ENCODE peak calls at places on chromosome 1, in six cellular contexts. N, W, R, U, O and M are unnamed samples.

GRCh38 chr1:246078126-246078887 is 428.8 kb downstream of the SMYD3 start:
- DNase-seq in O (no peak), N (no peak), R (no peak), U (no peak), W (no peak), M (no peak)

GRCh38 chr1:89611721-89612120 is 21.2 kb upstream of the LRRC8C start:
- DNase-seq in W (no peak), R (no peak), O (no peak), U (no peak), N (no peak), M (no peak)

GRCh38 chr1:22208973-22209378 is 66.1 kb upstream of the WNT4 start:
- DNase-seq in U (no peak), W (no peak), O (no peak), R (no peak), N (no peak), M (no peak)

GRCh38 chr1:100606438-100606837 is 68.5 kb downstream of the GPR88 start:
- DNase-seq in U (peak), N (peak), R (no peak), W (no peak), O (peak), M (no peak)

GRCh38 chr1:34178072-34178471 is 1.4 kb downstream of the C1orf94 start:
- DNase-seq in N (no peak), R (no peak), O (no peak), U (no peak), W (no peak), M (no peak)

GRCh38 chr1:26959722-26960624 is at the start of gene KDF1:
- DNase-seq in O (no peak), W (no peak), R (peak), U (peak), N (no peak), M (no peak)

GRCh38 chr1:157969693-157970485 is 23.6 kb upstream of the KIRREL1 start:
- DNase-seq in O (peak), U (peak), N (peak), W (no peak), R (no peak), M (no peak)

GRCh38 chr1:69662321-69662720 is 94.6 kb downstream of the LRRC7 start:
- DNase-seq in U (no peak), N (no peak), O (no peak), W (no peak), R (no peak), M (no peak)

GRCh38 chr1:201171063-201172036 is 17.1 kb upstream of the TMEM9 start:
- DNase-seq in R (no peak), W (no peak), O (peak), U (peak), N (peak), M (no peak)

GRCh38 chr1:52368383-52369172 is 2.6 kb upstream of the CC2D1B start:
- DNase-seq in N (peak), W (no peak), U (peak), R (no peak), O (peak), M (no peak)

DNA sequence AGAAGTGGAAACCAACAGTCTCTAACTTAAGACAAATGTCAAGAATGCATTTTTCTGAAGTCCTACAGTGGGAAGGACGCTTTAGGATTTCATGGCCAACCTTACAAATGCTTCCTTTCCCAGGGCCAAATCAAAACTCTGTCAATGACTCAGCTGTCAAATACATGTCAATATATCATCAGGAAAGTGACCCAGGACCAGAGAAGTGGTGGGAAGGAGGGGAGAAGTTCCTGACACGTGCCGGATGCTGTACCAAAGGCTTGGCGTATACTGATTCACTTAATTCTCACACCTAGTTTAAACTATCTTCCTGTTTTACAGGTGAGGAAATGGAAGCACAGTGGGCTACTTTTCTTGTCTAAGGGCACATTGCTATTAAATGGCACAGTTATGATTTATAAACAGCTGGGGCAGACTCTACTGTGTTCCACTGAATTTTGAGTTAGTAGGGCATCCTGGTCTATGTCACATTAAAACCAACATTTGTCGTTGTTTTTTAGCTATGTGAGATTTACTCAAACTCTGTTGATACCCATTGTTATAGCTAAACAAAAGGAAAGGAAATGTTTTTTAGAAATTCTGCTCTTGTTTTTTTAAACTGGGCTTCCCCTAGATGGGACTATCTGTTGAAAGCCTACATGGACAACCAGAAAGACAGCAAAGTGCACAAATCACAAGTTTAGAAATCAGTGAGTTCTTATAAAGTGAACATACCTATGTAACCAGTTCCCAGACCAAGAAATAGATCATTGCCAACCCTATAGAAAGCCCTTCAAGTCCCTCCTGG is 208.2 kb upstream of the SGIP1 start:
- DNase-seq in R (no peak), N (no peak), W (no peak), U (no peak), O (no peak), M (no peak)
- H3K27ac ChIP-seq in R (no peak), N (no peak), W (no peak), U (no peak), O (no peak), M (no peak)

DNA sequence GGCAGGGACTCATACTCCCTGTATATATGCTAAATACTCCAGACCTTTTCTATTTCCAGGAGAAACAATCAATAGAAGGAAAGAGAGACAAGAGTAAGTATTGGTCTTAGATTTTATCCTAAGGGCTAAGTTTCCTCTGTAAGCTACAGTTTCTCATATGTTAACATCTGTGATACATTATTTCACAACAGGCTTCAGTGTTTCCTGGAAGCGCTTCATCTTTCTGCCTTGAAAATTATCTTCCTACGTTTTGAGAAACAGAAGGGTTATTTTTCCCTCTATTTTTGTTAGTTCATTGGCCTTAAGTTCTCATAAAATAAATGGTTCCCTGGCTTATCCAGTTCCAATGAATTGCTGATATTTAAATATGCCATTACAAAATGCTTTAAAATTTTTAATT is 15.6 kb downstream of the FMO1 start:
- DNase-seq in O (no peak), R (no peak), N (no peak), W (no peak), U (no peak), M (no peak)
- H3K27ac ChIP-seq in O (peak), R (peak), N (no peak), W (no peak), U (no peak), M (no peak)

DNA sequence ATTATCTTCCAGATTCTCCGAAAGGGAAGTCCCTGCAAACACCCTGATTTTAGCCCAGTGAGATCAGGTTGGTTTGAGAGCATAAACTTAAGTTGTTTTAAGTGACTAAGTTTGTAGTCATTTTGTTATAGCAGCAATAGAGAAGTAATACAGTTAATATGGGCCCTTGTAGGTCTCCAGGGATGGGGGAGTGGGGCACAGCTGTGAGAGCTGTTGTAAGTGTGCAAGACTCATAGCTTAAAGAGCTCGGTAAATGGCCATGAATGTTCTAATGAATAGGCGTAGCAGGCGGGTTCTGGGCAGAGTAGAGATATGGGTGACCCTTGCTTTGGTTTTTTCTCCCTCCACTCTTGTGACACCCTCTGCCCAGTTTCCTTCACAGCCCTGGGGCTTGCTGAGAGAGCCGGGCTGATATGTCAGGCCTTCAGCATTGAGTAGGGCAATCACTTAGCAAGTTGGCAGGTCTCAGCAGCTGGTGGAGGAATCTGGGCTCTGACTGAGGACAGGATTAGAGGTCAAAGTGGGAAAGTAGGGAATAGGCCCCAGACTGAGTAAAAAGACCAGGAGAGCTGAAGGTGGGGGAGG is 16.0 kb upstream of the ID3 start:
- DNase-seq in R (no peak), N (no peak), O (no peak), U (no peak), W (no peak), M (no peak)
- H3K27ac ChIP-seq in R (peak), N (no peak), O (peak), U (peak), W (no peak), M (no peak)

DNA sequence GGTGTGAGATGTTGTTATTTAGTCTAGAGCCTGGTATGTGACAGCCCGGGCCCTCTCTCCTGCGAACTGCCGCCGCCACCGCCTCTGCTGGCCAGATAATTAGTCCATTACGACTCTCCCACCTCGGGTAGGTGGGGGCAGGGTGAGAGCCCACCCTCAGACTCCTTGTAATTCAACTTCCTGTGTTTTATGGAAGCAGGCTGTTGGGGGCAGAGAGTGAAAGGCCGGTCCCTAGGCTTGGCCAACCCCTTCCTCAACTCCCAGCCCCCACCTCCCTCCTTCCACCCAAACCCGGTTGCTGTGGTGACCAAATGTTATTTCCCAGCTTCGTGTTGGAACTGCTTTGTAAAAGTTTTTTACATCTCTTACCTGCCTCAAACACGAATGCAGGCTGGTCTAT is 119.1 kb downstream of the RNF220 start:
- DNase-seq in U (no peak), O (no peak), W (no peak), R (no peak), N (no peak), M (no peak)
- H3K27ac ChIP-seq in U (no peak), O (no peak), W (no peak), R (no peak), N (no peak), M (peak)

DNA sequence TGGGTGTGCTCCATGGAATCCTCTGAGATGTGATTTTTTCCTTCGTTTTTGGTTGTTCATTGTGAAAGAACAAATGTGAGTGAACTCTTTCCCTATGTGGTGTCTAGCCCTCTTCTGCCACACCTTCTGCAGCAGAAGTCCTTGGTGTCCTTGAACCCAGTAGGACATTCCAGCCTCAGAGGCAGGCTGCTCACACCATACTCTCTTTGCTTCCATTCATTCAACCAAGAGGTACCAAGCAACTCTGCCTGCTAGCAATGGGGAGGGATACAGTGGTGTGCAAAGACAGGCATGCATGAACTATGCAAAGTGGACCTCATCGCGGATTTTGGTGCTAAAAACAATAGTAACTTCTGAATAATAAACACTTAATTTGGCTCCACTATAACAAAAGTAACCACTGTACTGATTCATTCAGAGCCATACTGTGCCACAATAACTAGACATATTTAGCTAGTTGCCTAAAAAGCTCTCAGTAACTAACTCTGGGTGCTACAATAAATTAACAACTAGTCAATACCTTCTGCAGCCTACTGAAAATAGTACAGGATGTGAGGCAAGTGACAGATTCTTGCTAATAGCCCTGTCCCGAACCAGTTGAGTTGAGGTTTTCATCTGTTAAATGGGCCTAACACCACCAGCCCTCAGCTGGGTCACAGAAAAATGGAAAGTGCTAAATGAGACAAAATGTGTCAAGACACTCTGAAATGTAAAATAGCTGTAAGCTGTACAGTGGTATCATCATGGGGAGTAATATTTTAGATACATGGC is 155.4 kb downstream of the SLC45A1 start:
- DNase-seq in R (no peak), O (no peak), U (no peak), N (no peak), W (no peak), M (no peak)
- H3K27ac ChIP-seq in R (no peak), O (no peak), U (no peak), N (no peak), W (no peak), M (no peak)